ENCODE peak calls at places on chromosomes 4 and X, in six cellular contexts. I, N, W, X, B and G are unnamed samples.

GRCh38 chr4:177442623-177443155 is 452 bp upstream of the AGA start:
- DNase-seq in I (no peak), N (peak; percentile 59), W (no peak), X (peak; percentile 11), B (no peak), G (no peak)

GRCh38 chr4:1337376-1337831 is 9.6 kb upstream of the UVSSA start:
- DNase-seq in I (no peak), N (peak; percentile 17), W (no peak), X (peak; percentile 30), B (no peak), G (no peak)

GRCh38 chr4:136680271-136680670 is 852.0 kb downstream of the PCDH18 start:
- DNase-seq in I (no peak), N (no peak), W (no peak), X (no peak), B (peak; percentile 76), G (no peak)

GRCh38 chr4:182808673-182809416 is 108.3 kb downstream of the DCTD start:
- DNase-seq in I (no peak), N (peak; percentile 43), W (no peak), X (peak; percentile 78), B (no peak), G (no peak)

GRCh38 chrX:47643926-47644325 is 6.4 kb downstream of the ELK1 start:
- DNase-seq in I (peak; percentile 4), N (peak; percentile 69), W (no peak), X (no peak), B (peak; percentile 51), G (no peak)

GRCh38 chrX:13345037-13345436 is 25.2 kb upstream of the ATXN3L start:
- DNase-seq in I (no peak), N (no peak), W (no peak), X (no peak), B (no peak), G (no peak)

GRCh38 chr4:1802151-1802715 is 9.1 kb downstream of the FGFR3 start:
- DNase-seq in I (no peak), N (no peak), W (no peak), X (no peak), B (no peak), G (no peak)

GRCh38 chr4:2484169-2484568 is 15.3 kb downstream of the RNF4 start:
- DNase-seq in I (no peak), N (no peak), W (no peak), X (no peak), B (no peak), G (no peak)

GRCh38 chrX:30654989-30655607 is 1.9 kb downstream of the GK start:
- DNase-seq in I (peak; percentile 42), N (no peak), W (no peak), X (no peak), B (no peak), G (no peak)

GRCh38 chrX:54817220-54817820 is 9.8 kb downstream of the MAGED2 start:
- DNase-seq in I (no peak), N (no peak), W (no peak), X (no peak), B (no peak), G (no peak)

GRCh38 chrX:17242470-17242869 is 132.5 kb upstream of the NHS start:
- DNase-seq in I (peak; percentile 12), N (peak; percentile 63), W (no peak), X (peak; percentile 36), B (peak; percentile 70), G (peak; percentile 38)

GRCh38 chrX:121831601-121832000 is 784.2 kb downstream of the GLUD2 start:
- DNase-seq in I (no peak), N (no peak), W (peak; percentile 36), X (no peak), B (no peak), G (no peak)

GRCh38 chr4:9894604-9895361 is 113.3 kb downstream of the DRD5 start:
- DNase-seq in I (no peak), N (no peak), W (no peak), X (no peak), B (peak; percentile 34), G (no peak)

GRCh38 chr4:31045724-31046318 is 325.7 kb downstream of the PCDH7 start:
- DNase-seq in I (peak; percentile 12), N (peak; percentile 41), W (no peak), X (no peak), B (peak; percentile 13), G (no peak)

GRCh38 chrX:139759637-139760036 is 51.7 kb upstream of the MCF2 start:
- DNase-seq in I (peak; percentile 11), N (peak; percentile 42), W (no peak), X (no peak), B (peak; percentile 9), G (no peak)

GRCh38 chr4:148452970-148453369 is 10.8 kb upstream of the NR3C2 start:
- DNase-seq in I (no peak), N (peak; percentile 25), W (no peak), X (no peak), B (no peak), G (no peak)

GRCh38 chr4:147724468-147725201 is 7.3 kb upstream of the ARHGAP10 start:
- DNase-seq in I (no peak), N (no peak), W (no peak), X (no peak), B (no peak), G (no peak)

GRCh38 chr4:147480891-147481576 is at the start of gene EDNRA:
- DNase-seq in I (peak; percentile 26), N (peak; percentile 30), W (no peak), X (no peak), B (peak; percentile 63), G (peak; percentile 52)

GRCh38 chrX:1172496-1172895 is 40.0 kb downstream of the CRLF2 start:
- DNase-seq in I (no peak), N (no peak), W (no peak), X (no peak), B (no peak), G (no peak)

GRCh38 chr4:111802191-111802590 is 343.1 kb upstream of the FAM241A start:
- DNase-seq in I (peak; percentile 1), N (no peak), W (peak; percentile 3), X (no peak), B (no peak), G (no peak)

GRCh38 chr4:153375303-153375702 is 30.8 kb downstream of the MND1 start:
- DNase-seq in I (no peak), N (no peak), W (no peak), X (no peak), B (no peak), G (no peak)

GRCh38 chr4:133062851-133063250 is 86.2 kb upstream of the PCDH10 start:
- DNase-seq in I (peak; percentile 5), N (no peak), W (peak; percentile 5), X (no peak), B (no peak), G (no peak)

GRCh38 chr4:54139332-54139731 is 39.4 kb downstream of the GSX2 start:
- DNase-seq in I (no peak), N (no peak), W (no peak), X (no peak), B (peak; percentile 3), G (no peak)